ENCODE peak calls at places on chromosome 9, in eight cellular contexts. Q, M, U, R, W, X, N and E are unnamed samples.

GRCh38 chr9:95025213-95026170 is 292.0 kb downstream of the FANCC start:
- DNase-seq in Q (peak; percentile 83), M (no peak), U (peak; percentile 63), R (peak; percentile 96), W (no peak), X (no peak), N (no peak), E (peak; percentile 73)

GRCh38 chr9:133078486-133078885 is 16.7 kb downstream of the CEL start:
- DNase-seq in Q (no peak), M (no peak), U (no peak), R (no peak), W (no peak), X (no peak), N (no peak), E (no peak)

GRCh38 chr9:126488881-126489404 is 124.8 kb upstream of the LMX1B start:
- DNase-seq in Q (no peak), M (no peak), U (no peak), R (no peak), W (no peak), X (no peak), N (no peak), E (no peak)

GRCh38 chr9:98150164-98150563 is 31.1 kb upstream of the TRIM14 start:
- DNase-seq in Q (no peak), M (no peak), U (no peak), R (no peak), W (no peak), X (no peak), N (no peak), E (no peak)

GRCh38 chr9:18824095-18824666 is 208.8 kb downstream of the SAXO1 start:
- DNase-seq in Q (no peak), M (no peak), U (no peak), R (peak; percentile 51), W (no peak), X (no peak), N (no peak), E (no peak)

GRCh38 chr9:74526215-74526614 is 29.1 kb downstream of the RORB start:
- DNase-seq in Q (no peak), M (no peak), U (no peak), R (no peak), W (no peak), X (no peak), N (no peak), E (no peak)

GRCh38 chr9:105438136-105438839 is 9.5 kb upstream of the FSD1L start:
- DNase-seq in Q (no peak), M (no peak), U (no peak), R (peak; percentile 76), W (no peak), X (no peak), N (no peak), E (peak; percentile 47)

GRCh38 chr9:37412431-37413151 is 9.9 kb upstream of the GRHPR start:
- DNase-seq in Q (no peak), M (no peak), U (no peak), R (peak; percentile 51), W (no peak), X (no peak), N (no peak), E (peak; percentile 82)

GRCh38 chr9:78064075-78064474 is 32.5 kb upstream of the GNAQ start:
- DNase-seq in Q (no peak), M (no peak), U (no peak), R (peak; percentile 41), W (no peak), X (no peak), N (no peak), E (no peak)

GRCh38 chr9:75238311-75238976 is 150.1 kb downstream of the OSTF1 start:
- DNase-seq in Q (peak; percentile 11), M (peak; percentile 21), U (no peak), R (peak; percentile 80), W (peak; percentile 66), X (peak; percentile 3), N (peak; percentile 29), E (peak; percentile 82)

GRCh38 chr9:110152704-110153374 is 55.1 kb downstream of the C9orf152 start:
- DNase-seq in Q (no peak), M (no peak), U (peak; percentile 57), R (peak; percentile 74), W (peak; percentile 54), X (no peak), N (no peak), E (peak; percentile 44)